ENCODE peak calls at places on chromosome 15, in eight cellular contexts. H is pons; F is RWPE2; O is stimulated activated CD4-positive, alpha-beta T cell treated with anti-CD3 and anti-CD28 coated beads, Interleukin-2, amount 100 ng/mL, for 24 hours; N is GM04504; R is CD8-positive, alpha-beta memory T cell; X is cardiac septum; K is HepG2. V is an unnamed sample.

GRCh38 chr15:54582863-54583643 is 604.8 kb downstream of the UNC13C start:
- DNase-seq in K (no peak), O (no peak), N (no peak), F (no peak), R (no peak), X (no peak), H (no peak), V (no peak)

GRCh38 chr15:28128036-28128435 is 28.9 kb upstream of the OCA2 start:
- DNase-seq in X (peak), F (peak), H (peak), N (no peak), O (no peak), R (no peak), K (no peak), V (no peak)

GRCh38 chr15:98018761-98019351 is 58.4 kb downstream of the ARRDC4 start:
- DNase-seq in K (no peak), R (no peak), X (no peak), N (no peak), F (no peak), O (no peak), H (no peak), V (no peak)

GRCh38 chr15:65089206-65089824 is 12.8 kb downstream of the KBTBD13 start:
- DNase-seq in K (peak), O (no peak), X (no peak), H (no peak), F (no peak), R (no peak), N (no peak), V (no peak)

GRCh38 chr15:94421711-94422110 is 190.3 kb downstream of the MCTP2 start:
- DNase-seq in K (no peak), H (no peak), N (no peak), O (no peak), X (no peak), R (no peak), F (no peak), V (no peak)

GRCh38 chr15:43218908-43219706 is 1.7 kb downstream of the EPB42 start:
- DNase-seq in N (peak), K (no peak), F (peak), O (no peak), R (no peak), X (no peak), H (no peak), V (no peak)

GRCh38 chr15:69225355-69226027 is 65.1 kb downstream of the GLCE start:
- DNase-seq in X (no peak), H (peak), K (peak), R (no peak), F (no peak), O (no peak), N (no peak), V (no peak)

GRCh38 chr15:89785771-89786135 is 9.6 kb downstream of the MESP2 start:
- DNase-seq in O (no peak), H (no peak), F (no peak), R (no peak), K (no peak), X (no peak), N (no peak), V (no peak)

GRCh38 chr15:56913670-56914069 is 4.8 kb upstream of the TCF12 start:
- DNase-seq in N (no peak), O (no peak), H (no peak), F (no peak), R (no peak), K (no peak), X (no peak), V (no peak)

GRCh38 chr15:64842986-64843561 is 1.4 kb downstream of the PLEKHO2 start:
- DNase-seq in O (no peak), R (no peak), K (no peak), F (no peak), X (peak), H (no peak), N (no peak), V (no peak)

GRCh38 chr15:64095795-64096485 is at the start of gene SNX1:
- DNase-seq in F (peak), K (peak), O (peak), R (peak), N (peak), X (peak), H (peak), V (peak)

GRCh38 chr15:31573759-31574158 is 247.1 kb downstream of the KLF13 start:
- DNase-seq in H (no peak), F (no peak), X (no peak), R (no peak), K (no peak), O (no peak), N (no peak), V (no peak)

GRCh38 chr15:81923561-81924350 is 122.1 kb downstream of the MEX3B start:
- DNase-seq in F (no peak), K (no peak), X (no peak), H (no peak), N (no peak), R (no peak), O (no peak), V (no peak)

GRCh38 chr15:25136119-25136518 is 181.3 kb downstream of the SNRPN start:
- DNase-seq in R (no peak), N (no peak), F (no peak), X (no peak), O (no peak), H (peak), K (peak), V (no peak)

GRCh38 chr15:66948294-66948693 is 117.1 kb upstream of the SMAD3 start:
- DNase-seq in K (no peak), X (no peak), H (peak), N (no peak), R (no peak), O (peak), F (no peak), V (no peak)

GRCh38 chr15:92610101-92610520 is 45.5 kb downstream of the FAM174B start:
- DNase-seq in F (peak), O (no peak), H (no peak), R (no peak), K (no peak), N (no peak), X (peak), V (no peak)

GRCh38 chr15:38589502-38589901 is 24.9 kb upstream of the RASGRP1 start:
- DNase-seq in N (peak), F (no peak), H (no peak), X (no peak), R (no peak), O (no peak), K (no peak), V (no peak)

GRCh38 chr15:85886345-85886935 is 91.7 kb upstream of the KLHL25 start:
- DNase-seq in N (no peak), K (no peak), H (no peak), X (no peak), R (no peak), O (no peak), F (no peak), V (no peak)

GRCh38 chr15:66670698-66671580 is 31.1 kb upstream of the SMAD6 start:
- DNase-seq in N (no peak), H (no peak), F (peak), X (no peak), O (no peak), R (no peak), K (peak), V (no peak)

GRCh38 chr15:99755692-99756409 is 22.6 kb upstream of the LYSMD4 start:
- DNase-seq in H (peak), N (peak), K (peak), R (peak), O (peak), X (peak), F (no peak), V (peak)

GRCh38 chr15:93656041-93656440 is 567.0 kb upstream of the RGMA start:
- DNase-seq in R (no peak), O (no peak), F (no peak), N (no peak), K (no peak), X (no peak), H (no peak), V (no peak)

GRCh38 chr15:70318996-70319465 is 221.3 kb upstream of the TLE3 start:
- DNase-seq in H (no peak), K (no peak), N (peak), R (no peak), O (no peak), X (no peak), F (no peak), V (no peak)

GRCh38 chr15:38349251-38349650 is 96.6 kb downstream of the SPRED1 start:
- DNase-seq in N (no peak), O (no peak), R (no peak), H (no peak), F (no peak), X (no peak), K (no peak), V (no peak)

GRCh38 chr15:48681274-48681840 is 35.8 kb upstream of the FBN1 start:
- DNase-seq in O (no peak), K (no peak), R (no peak), N (no peak), F (no peak), X (no peak), H (no peak), V (no peak)